ENCODE peak calls at places on chromosomes 2 and 18, in nine cellular contexts. L, W, V, J, I, R, T, K and Z are unnamed samples.

GRCh38 chr2:29104589-29105164 is 10.5 kb upstream of the CLIP4 start:
- DNase-seq in L (no peak), W (no peak), V (no peak), J (no peak), I (no peak), R (no peak), T (no peak), K (no peak), Z (no peak)

GRCh38 chr2:174614261-174614660 is 16.7 kb upstream of the WIPF1 start:
- DNase-seq in L (no peak), W (no peak), V (no peak), J (no peak), I (no peak), R (no peak), T (no peak), K (no peak), Z (no peak)

GRCh38 chr2:197515277-197515797 is 529 bp upstream of the MOB4 start:
- DNase-seq in L (no peak), W (peak; percentile 14), V (peak; percentile 3), J (no peak), I (no peak), R (no peak), T (no peak), K (no peak), Z (no peak)

GRCh38 chr2:109128048-109128465 is 948 bp upstream of the SH3RF3 start:
- DNase-seq in L (peak; percentile 92), W (peak; percentile 90), V (peak; percentile 88), J (peak; percentile 50), I (peak; percentile 71), R (peak; percentile 78), T (peak; percentile 92), K (peak; percentile 81), Z (peak; percentile 96)

GRCh38 chr2:205994344-205994743 is 91.6 kb downstream of the INO80D start:
- DNase-seq in L (no peak), W (no peak), V (no peak), J (no peak), I (no peak), R (no peak), T (no peak), K (no peak), Z (no peak)

GRCh38 chr2:2046497-2046896 is 284.6 kb downstream of the MYT1L start:
- DNase-seq in L (no peak), W (no peak), V (no peak), J (no peak), I (no peak), R (no peak), T (no peak), K (no peak), Z (no peak)

GRCh38 chr2:178796079-178796677 is 11.0 kb downstream of the TTN start:
- DNase-seq in L (no peak), W (no peak), V (peak; percentile 33), J (no peak), I (no peak), R (no peak), T (peak; percentile 48), K (no peak), Z (no peak)

GRCh38 chr2:238286551-238286950 is 1.9 kb downstream of the PER2 start:
- DNase-seq in L (peak; percentile 83), W (no peak), V (peak; percentile 60), J (peak; percentile 58), I (no peak), R (peak; percentile 74), T (no peak), K (peak; percentile 50), Z (peak; percentile 92)

GRCh38 chr2:150594299-150594698 is 106.8 kb upstream of the RND3 start:
- DNase-seq in L (no peak), W (no peak), V (no peak), J (no peak), I (no peak), R (no peak), T (no peak), K (no peak), Z (no peak)

GRCh38 chr2:150598383-150598782 is 110.9 kb upstream of the RND3 start:
- DNase-seq in L (no peak), W (no peak), V (no peak), J (no peak), I (no peak), R (no peak), T (no peak), K (no peak), Z (no peak)

GRCh38 chr2:150601280-150602038 is 114.0 kb upstream of the RND3 start:
- DNase-seq in L (no peak), W (no peak), V (no peak), J (no peak), I (no peak), R (no peak), T (no peak), K (no peak), Z (no peak)

GRCh38 chr2:150596071-150596470 is 108.6 kb upstream of the RND3 start:
- DNase-seq in L (no peak), W (no peak), V (no peak), J (no peak), I (no peak), R (no peak), T (no peak), K (no peak), Z (no peak)

DNA sequence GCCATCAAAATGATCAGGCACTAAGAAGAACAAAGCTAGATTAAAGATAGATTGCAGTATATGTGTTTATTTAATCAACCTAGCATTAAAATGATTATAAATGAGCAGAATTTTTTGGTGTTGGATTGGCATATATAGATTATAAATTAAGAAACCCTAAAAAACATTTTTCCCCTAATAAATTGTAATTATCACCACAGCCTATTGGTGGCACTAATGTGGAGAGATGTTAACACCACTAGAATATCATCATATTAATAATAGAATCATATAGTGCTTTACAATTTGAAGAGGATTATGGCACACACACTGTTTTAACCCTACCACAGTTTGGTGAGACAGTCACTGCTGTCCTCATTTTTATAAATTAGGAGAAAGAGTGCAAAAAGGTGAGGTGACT is 112.4 kb upstream of the RND3 start:
- DNase-seq in L (no peak), W (no peak), V (no peak), J (no peak), I (no peak), R (no peak), T (no peak), K (no peak), Z (no peak)
- TF ChIP-seq CTCF in L (no peak), W (peak; percentile 33), V (no peak), J (no peak), I (no peak), R (peak; percentile 10), T (peak; percentile 23), K (peak; percentile 19), Z (no peak)

DNA sequence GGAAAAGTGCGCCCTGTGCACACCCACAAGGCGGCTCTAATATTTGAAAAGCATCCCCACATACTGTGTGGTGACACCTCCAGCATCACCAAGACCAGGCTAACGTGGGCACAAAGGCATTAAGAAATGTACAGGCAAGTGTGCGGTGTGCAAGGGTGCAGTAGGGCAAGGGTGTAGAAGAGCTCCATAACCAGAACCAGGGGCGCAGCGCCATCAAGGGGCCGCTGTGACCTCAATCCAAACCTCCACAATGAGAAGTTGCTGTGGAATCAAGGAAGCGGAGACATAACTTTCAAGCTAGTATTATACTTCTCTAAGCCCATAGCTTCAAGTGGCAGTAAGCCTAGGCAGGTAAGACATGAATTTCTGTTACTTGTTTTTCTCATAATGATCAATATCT is 13.0 kb downstream of the L3MBTL4 start:
- DNase-seq in L (no peak), W (peak; percentile 75), V (no peak), J (no peak), I (no peak), R (no peak), T (peak; percentile 51), K (no peak), Z (no peak)
- TF ChIP-seq CTCF in L (no peak), W (no peak), V (peak; percentile 21), J (no peak), I (peak; percentile 58), R (no peak), T (peak; percentile 71), K (peak; percentile 38), Z (no peak)

DNA sequence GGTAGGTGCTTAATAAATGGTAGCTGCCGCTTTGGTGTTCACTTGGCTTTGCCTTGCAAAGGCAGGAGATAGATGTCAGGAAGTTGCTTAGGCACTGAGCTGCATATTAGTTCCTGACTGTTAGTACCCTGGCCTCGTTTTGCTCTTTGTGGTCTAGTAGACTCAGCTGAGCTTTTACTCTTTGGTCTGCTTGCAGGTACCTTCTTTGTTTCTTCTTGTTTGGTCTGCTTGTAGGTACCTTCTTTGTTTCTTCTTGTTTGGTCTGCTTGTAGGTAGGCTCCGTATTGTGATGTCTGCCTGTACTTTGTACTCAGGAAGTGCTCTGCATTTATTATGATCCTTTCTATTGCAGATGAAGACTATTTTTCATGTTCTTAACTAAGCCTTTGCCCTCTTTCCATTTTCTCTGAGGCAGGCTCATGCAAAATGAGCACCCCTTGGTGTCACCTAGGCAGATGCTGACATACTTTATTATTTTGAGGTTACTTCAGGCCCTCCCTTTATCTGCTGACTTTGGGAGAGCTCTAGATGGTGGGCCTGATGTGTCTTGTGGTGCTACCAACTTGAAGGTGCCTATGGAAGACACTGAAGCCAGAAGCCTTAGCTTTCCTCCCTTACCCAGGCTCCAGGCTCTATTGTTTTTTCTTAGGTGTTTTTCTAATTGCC is 6.0 kb downstream of the RPIA start:
- DNase-seq in L (no peak), W (no peak), V (no peak), J (no peak), I (no peak), R (no peak), T (no peak), K (no peak), Z (no peak)
- TF ChIP-seq CTCF in L (no peak), W (no peak), V (no peak), J (no peak), I (no peak), R (no peak), T (no peak), K (no peak), Z (no peak)

GRCh38 chr2:118322381-118322780 is 234.1 kb downstream of the INSIG2 start:
- DNase-seq in L (no peak), W (no peak), V (no peak), J (no peak), I (no peak), R (no peak), T (no peak), K (no peak), Z (no peak)

GRCh38 chr2:118325556-118325955 is 237.3 kb downstream of the INSIG2 start:
- DNase-seq in L (no peak), W (no peak), V (no peak), J (no peak), I (no peak), R (no peak), T (no peak), K (no peak), Z (no peak)

GRCh38 chr2:118320640-118321039 is 232.4 kb downstream of the INSIG2 start:
- DNase-seq in L (no peak), W (no peak), V (peak; percentile 28), J (no peak), I (no peak), R (no peak), T (peak; percentile 33), K (no peak), Z (no peak)

GRCh38 chr2:118319271-118319684 is 231.0 kb downstream of the INSIG2 start:
- DNase-seq in L (no peak), W (no peak), V (no peak), J (no peak), I (no peak), R (no peak), T (peak; percentile 98), K (no peak), Z (no peak)

DNA sequence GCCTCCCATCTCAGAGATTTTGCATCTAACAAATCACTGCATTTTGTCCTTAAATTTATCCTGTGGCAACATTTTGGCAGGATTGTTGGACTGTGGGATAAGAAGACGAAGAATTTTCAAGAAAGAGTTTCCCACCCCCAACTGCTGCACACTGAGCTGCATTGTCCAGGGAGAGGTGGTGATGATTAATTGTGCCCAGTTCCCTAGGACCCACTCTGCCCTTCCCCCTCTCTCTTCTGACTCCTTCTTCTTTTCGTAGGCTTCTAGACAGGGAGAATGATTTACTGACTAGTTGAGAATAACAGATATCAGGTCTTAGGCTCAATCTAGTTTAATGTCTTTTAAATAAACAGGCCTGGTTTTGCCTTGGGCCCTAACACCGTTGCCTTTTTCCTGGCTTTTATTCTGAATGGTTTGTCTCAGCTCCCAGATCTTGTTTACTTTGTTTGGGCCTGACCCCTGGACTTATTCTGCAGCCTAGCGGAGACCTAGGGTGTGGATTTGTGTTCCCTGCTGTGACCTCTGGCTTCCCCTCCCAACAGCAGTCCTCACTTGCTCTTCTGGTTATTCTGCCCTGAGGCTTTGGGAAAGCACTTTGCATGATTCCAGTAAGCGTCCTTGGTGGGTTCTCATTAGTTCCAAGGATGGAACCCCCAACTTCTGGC is 233.3 kb downstream of the INSIG2 start:
- DNase-seq in L (no peak), W (no peak), V (no peak), J (no peak), I (no peak), R (no peak), T (peak; percentile 71), K (no peak), Z (no peak)
- TF ChIP-seq CTCF in L (no peak), W (no peak), V (no peak), J (no peak), I (no peak), R (no peak), T (no peak), K (no peak), Z (no peak)